ENCODE peak calls at places on chromosome 11, in five cellular contexts. K, E, D, Z and M are unnamed samples. For H3K4me1, the result is how much of the 10 kb centered on the place peaks cover.

GRCh38 chr11:9758676-9759518 is 95.0 kb downstream of the SWAP70 start:
- DNase-seq in K (peak), E (peak), D (peak), Z (peak), M (peak)

GRCh38 chr11:102497061-102497460 is 33.5 kb downstream of the MMP7 start:
- DNase-seq in K (no peak), E (no peak), D (no peak), Z (no peak), M (no peak)

GRCh38 chr11:9206496-9206895 is 58.7 kb downstream of the DENND5A start:
- DNase-seq in K (no peak), E (no peak), D (no peak), Z (no peak), M (no peak)

GRCh38 chr11:125945797-125946520 is at the start of gene VSIG10L2:
- DNase-seq in K (no peak), E (peak), D (no peak), Z (no peak), M (no peak)

GRCh38 chr11:14320020-14320419 is 39.0 kb downstream of the RRAS2 start:
- DNase-seq in K (no peak), E (no peak), D (no peak), Z (no peak), M (no peak)

GRCh38 chr11:134632347-134633119 is 220.5 kb upstream of the B3GAT1 start:
- DNase-seq in K (no peak), E (no peak), D (no peak), Z (no peak), M (no peak)

GRCh38 chr11:77381749-77382693 is 80.5 kb upstream of the GDPD4 start:
- DNase-seq in K (no peak), E (no peak), D (no peak), Z (no peak), M (no peak)

GRCh38 chr11:82718307-82718706 is 15.4 kb downstream of the FAM181B start:
- DNase-seq in K (no peak), E (no peak), D (no peak), Z (peak), M (peak)

GRCh38 chr11:5564259-5565019 is 16.1 kb upstream of the OR52H1 start:
- DNase-seq in K (no peak), E (no peak), D (no peak), Z (peak), M (peak)

GRCh38 chr11:72969894-72970335 is 155.7 kb downstream of the ATG16L2 start:
- DNase-seq in K (no peak), E (no peak), D (no peak), Z (peak), M (peak)

GRCh38 chr11:27427183-27427980 is 45.2 kb downstream of the LGR4 start:
- DNase-seq in K (no peak), E (no peak), D (no peak), Z (no peak), M (no peak)

GRCh38 chr11:65246506-65246905 is 15.3 kb upstream of the POLA2 start:
- DNase-seq in K (no peak), E (no peak), D (no peak), Z (no peak), M (no peak)

GRCh38 chr11:120690406-120690805 is 178.9 kb downstream of the GRIK4 start:
- DNase-seq in K (no peak), E (no peak), D (no peak), Z (no peak), M (no peak)

GRCh38 chr11:130403301-130403804 is 25.1 kb downstream of the ADAMTS8 start:
- DNase-seq in K (peak), E (no peak), D (no peak), Z (peak), M (peak)

GRCh38 chr11:122095950-122096942 is 19.8 kb downstream of the BLID start:
- DNase-seq in K (no peak), E (no peak), D (no peak), Z (peak), M (no peak)

GRCh38 chr11:46298699-46299424 is 21.4 kb downstream of the CREB3L1 start:
- DNase-seq in K (no peak), E (no peak), D (no peak), Z (peak), M (no peak)

GRCh38 chr11:76279038-76279437 is 72.7 kb upstream of the WNT11 start:
- DNase-seq in K (no peak), E (no peak), D (no peak), Z (no peak), M (no peak)
- H3K4me1 ChIP-seq in K (under half), E (under half), D (under half), Z (under half), M (under half)

DNA sequence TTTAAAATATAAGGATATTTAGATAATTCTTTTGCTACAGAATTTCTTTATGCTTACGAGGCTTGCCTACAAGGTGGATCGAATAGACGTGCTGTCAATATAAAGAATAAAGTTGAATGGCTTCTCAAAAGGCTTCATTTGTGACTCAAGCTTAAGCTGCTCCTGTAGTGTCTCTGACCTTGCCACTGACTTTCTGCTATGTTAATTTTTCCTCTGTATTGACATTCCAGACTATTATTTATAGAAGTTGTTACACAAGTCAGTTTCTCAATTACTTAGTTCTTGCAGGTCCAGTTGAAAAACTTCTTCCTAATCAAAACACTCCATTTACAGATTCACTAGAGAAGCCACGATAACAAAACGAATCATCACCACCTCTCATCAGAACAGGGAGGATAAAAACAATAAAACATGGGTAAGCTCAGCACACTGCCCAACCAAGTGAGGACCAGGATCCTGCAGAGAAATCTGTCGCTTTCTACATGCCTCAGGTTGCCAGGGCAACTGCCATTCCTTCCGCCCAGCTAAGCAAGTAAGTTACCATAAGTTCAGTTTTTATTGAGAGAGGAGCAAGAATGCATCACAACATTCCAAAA is 39.0 kb upstream of the CHKA start:
- DNase-seq in K (no peak), E (no peak), D (no peak), Z (no peak), M (no peak)
- TF ChIP-seq CTCF in K (no peak), E (no peak), D (no peak), Z (no peak), M (no peak)

GRCh38 chr11:11568651-11569229 is 53.1 kb downstream of the GALNT18 start:
- DNase-seq in K (no peak), E (no peak), D (no peak), Z (peak), M (peak)

GRCh38 chr11:11572386-11572785 is 49.4 kb downstream of the GALNT18 start:
- DNase-seq in K (peak), E (no peak), D (no peak), Z (no peak), M (no peak)

GRCh38 chr11:11569936-11570491 is 51.8 kb downstream of the GALNT18 start:
- DNase-seq in K (peak), E (peak), D (peak), Z (peak), M (peak)

GRCh38 chr11:11571893-11572292 is 49.9 kb downstream of the GALNT18 start:
- DNase-seq in K (no peak), E (no peak), D (no peak), Z (no peak), M (no peak)

GRCh38 chr11:11570823-11571222 is 51.0 kb downstream of the GALNT18 start:
- DNase-seq in K (no peak), E (no peak), D (no peak), Z (no peak), M (no peak)
- H3K4me1 ChIP-seq in K (under half), E (under half), D (under half), Z (under half), M (under half)

GRCh38 chr11:68300076-68300830 is 12.1 kb upstream of the LRP5 start:
- DNase-seq in K (no peak), E (no peak), D (no peak), Z (no peak), M (no peak)
- TF ChIP-seq CTCF in K (no peak), E (no peak), D (no peak), Z (no peak), M (no peak)

GRCh38 chr11:69317401-69318092 is 23.6 kb downstream of the MYEOV start:
- DNase-seq in K (no peak), E (no peak), D (no peak), Z (no peak), M (no peak)
- H3K4me1 ChIP-seq in K (under half), E (under half), D (under half), Z (under half), M (under half)